ENCODE peak calls at places on chromosomes 3 and 15, in five cellular contexts. P is right lobe of liver, X is B cell, C is astrocyte, O is A673. I is an unnamed sample.

GRCh38 chr15:51203797-51204196 is 109.1 kb upstream of the TNFAIP8L3 start:
- DNase-seq in P (no peak), X (no peak), C (peak), O (no peak), I (no peak)

GRCh38 chr3:116051040-116051439 is 394.2 kb downstream of the LSAMP start:
- DNase-seq in P (no peak), X (no peak), C (no peak), O (no peak), I (no peak)

GRCh38 chr3:184795493-184796198 is 16.3 kb upstream of the VPS8 start:
- DNase-seq in P (peak), X (no peak), C (no peak), O (no peak), I (no peak)

GRCh38 chr3:182305881-182306665 is 487.2 kb upstream of the ATP11B start:
- DNase-seq in P (no peak), X (no peak), C (no peak), O (no peak), I (no peak)

GRCh38 chr3:50675179-50676030 is 678 bp downstream of the DOCK3 start:
- DNase-seq in P (no peak), X (no peak), C (no peak), O (no peak), I (peak)

GRCh38 chr3:133758969-133759739 is 13.0 kb downstream of the TF start:
- DNase-seq in P (no peak), X (no peak), C (no peak), O (no peak), I (no peak)

GRCh38 chr3:196793224-196793623 is 53.6 kb downstream of the PAK2 start:
- DNase-seq in P (no peak), X (no peak), C (peak), O (no peak), I (no peak)

GRCh38 chr3:124078978-124079911 is 87.3 kb upstream of the ROPN1 start:
- DNase-seq in P (no peak), X (peak), C (no peak), O (peak), I (no peak)

GRCh38 chr3:1214928-1215327 is 122.1 kb downstream of the CNTN6 start:
- DNase-seq in P (no peak), X (no peak), C (peak), O (no peak), I (no peak)

GRCh38 chr15:70762469-70763119 is 764 bp downstream of the UACA start:
- DNase-seq in P (peak), X (no peak), C (peak), O (peak), I (peak)

GRCh38 chr3:133412511-133413165 is 12.8 kb downstream of the BFSP2 start:
- DNase-seq in P (no peak), X (no peak), C (no peak), O (peak), I (no peak)

GRCh38 chr15:59963322-59963721 is 40.8 kb upstream of the FOXB1 start:
- DNase-seq in P (no peak), X (no peak), C (no peak), O (no peak), I (no peak)

GRCh38 chr15:100767002-100767825 is 112.4 kb upstream of the ALDH1A3 start:
- DNase-seq in P (peak), X (no peak), C (no peak), O (no peak), I (no peak)

GRCh38 chr15:65081758-65082157 is 5.2 kb downstream of the KBTBD13 start:
- DNase-seq in P (no peak), X (no peak), C (no peak), O (no peak), I (no peak)

GRCh38 chr3:34703058-34703457 is 904.6 kb downstream of the PDCD6IP start:
- DNase-seq in P (no peak), X (no peak), C (no peak), O (no peak), I (no peak)

GRCh38 chr15:77418341-77419049 is 1.4 kb downstream of the PEAK1 start:
- DNase-seq in P (no peak), X (no peak), C (peak), O (no peak), I (no peak)

GRCh38 chr3:15682766-15683165 is 81.2 kb downstream of the BTD start:
- DNase-seq in P (no peak), X (no peak), C (no peak), O (no peak), I (no peak)

GRCh38 chr3:134794950-134795775 is at the start of gene EPHB1:
- DNase-seq in P (peak), X (peak), C (peak), O (peak), I (peak)

GRCh38 chr15:91142097-91142744 is 42.2 kb downstream of the SV2B start:
- DNase-seq in P (no peak), X (no peak), C (no peak), O (peak), I (no peak)

GRCh38 chr15:68775671-68776476 is 44.8 kb downstream of the ANP32A start:
- DNase-seq in P (no peak), X (no peak), C (peak), O (no peak), I (no peak)

GRCh38 chr15:79769081-79769481 is 127.7 kb downstream of the MTHFS start:
- DNase-seq in P (no peak), X (no peak), C (no peak), O (peak), I (no peak)

GRCh38 chr3:44887101-44887500 is 12.7 kb downstream of the TGM4 start:
- DNase-seq in P (no peak), X (no peak), C (no peak), O (no peak), I (no peak)

GRCh38 chr15:96232335-96232734 is 98.2 kb upstream of the NR2F2 start:
- DNase-seq in P (no peak), X (no peak), C (no peak), O (no peak), I (no peak)

GRCh38 chr15:77907824-77908751 is 169.4 kb downstream of the TBC1D2B start:
- DNase-seq in P (peak), X (no peak), C (peak), O (peak), I (no peak)

GRCh38 chr15:60385620-60386552 is 11.9 kb downstream of the ANXA2 start:
- DNase-seq in P (no peak), X (no peak), C (no peak), O (no peak), I (no peak)

DNA sequence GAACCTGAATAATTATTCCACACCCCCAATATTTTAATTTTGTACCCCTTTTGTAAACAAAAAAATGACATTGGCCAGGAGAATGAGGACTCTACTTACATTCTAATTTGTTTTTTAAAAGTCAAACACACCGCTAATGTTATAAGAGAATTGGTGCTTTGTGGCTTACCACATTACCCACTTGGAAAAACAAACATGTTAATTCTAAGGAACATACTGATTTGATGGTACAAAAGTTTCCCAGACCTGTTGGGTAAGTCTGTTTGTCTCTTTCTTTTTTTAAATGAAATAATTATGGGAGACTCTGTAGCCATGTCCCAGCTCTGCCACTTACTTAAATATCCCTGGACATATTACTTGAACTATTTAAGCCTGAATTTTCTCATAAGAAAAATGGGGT is 352.5 kb upstream of the C2CD4B start:
- DNase-seq in P (no peak), X (no peak), C (peak), O (no peak), I (no peak)
- TF ChIP-seq CTCF in P (no peak), X (no peak), C (no peak), O (no peak), I (no peak)

GRCh38 chr3:149567307-149567861 is 90.4 kb downstream of the WWTR1 start:
- DNase-seq in P (no peak), X (no peak), C (no peak), O (no peak), I (no peak)
- TF ChIP-seq CTCF in P (no peak), X (no peak), C (no peak), O (no peak), I (no peak)

DNA sequence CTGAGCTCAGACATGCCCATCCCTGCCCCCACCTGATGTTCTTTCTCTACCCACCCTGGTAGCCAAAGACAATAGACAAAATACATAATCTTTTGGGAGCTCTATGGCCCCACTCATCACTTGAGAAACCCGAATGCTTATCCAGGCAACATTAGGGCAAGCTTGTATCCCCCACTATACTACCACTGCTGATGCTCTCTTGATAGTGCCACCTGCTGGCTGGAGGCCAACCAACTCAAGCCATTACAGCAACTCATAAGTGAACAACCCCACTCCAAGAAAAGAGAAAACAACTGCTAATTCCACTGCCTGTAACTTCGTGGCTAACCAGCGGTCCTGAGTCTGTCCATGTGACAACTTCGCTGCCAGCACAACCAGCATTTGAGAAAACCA is 342.5 kb upstream of the TGFBR2 start:
- DNase-seq in P (no peak), X (no peak), C (no peak), O (no peak), I (no peak)
- TF ChIP-seq CTCF in P (no peak), X (peak), C (no peak), O (peak), I (no peak)

GRCh38 chr3:169769287-169770181 is at the start of gene ACTRT3:
- DNase-seq in P (peak), X (peak), C (peak), O (peak), I (peak)
- TF ChIP-seq CTCF in P (no peak), X (no peak), C (no peak), O (no peak), I (no peak)

GRCh38 chr3:139935071-139935865 is at the start of gene CLSTN2:
- DNase-seq in P (peak), X (no peak), C (peak), O (peak), I (peak)

GRCh38 chr3:139935866-139936817 is 1.2 kb downstream of the CLSTN2 start:
- DNase-seq in P (peak), X (no peak), C (no peak), O (peak), I (peak)

GRCh38 chr3:139940622-139941021 is 5.6 kb downstream of the CLSTN2 start:
- DNase-seq in P (no peak), X (no peak), C (no peak), O (no peak), I (no peak)

GRCh38 chr3:139939681-139940190 is 4.8 kb downstream of the CLSTN2 start:
- DNase-seq in P (no peak), X (no peak), C (no peak), O (no peak), I (no peak)

DNA sequence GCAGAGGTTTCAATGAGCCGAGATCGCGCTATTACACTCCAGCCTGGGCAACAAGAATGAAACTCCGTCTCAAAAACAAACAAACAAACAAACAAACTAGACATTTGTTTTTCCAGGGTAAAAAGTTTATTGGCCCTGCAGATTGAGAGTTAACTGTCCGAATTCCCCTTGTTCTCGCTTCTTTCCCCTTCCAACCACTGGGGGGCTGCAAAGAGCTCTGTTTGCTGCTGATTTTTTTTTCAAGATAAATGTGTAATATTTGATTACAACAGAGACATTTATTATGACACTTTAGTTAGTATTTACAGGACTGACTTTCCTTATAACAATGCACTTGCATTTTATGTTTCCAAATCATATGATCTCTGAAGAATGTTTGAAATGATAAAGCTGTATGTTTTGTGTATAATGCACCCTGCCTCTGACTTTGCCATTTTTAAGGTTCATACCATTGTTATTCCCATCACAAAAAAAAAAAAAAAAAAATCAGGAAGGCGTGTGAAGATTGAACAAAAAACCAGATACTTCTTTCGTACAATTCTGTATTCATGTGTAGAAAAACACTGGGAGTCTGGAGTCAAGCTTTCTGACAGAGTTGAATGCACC is 2.8 kb downstream of the CLSTN2 start:
- DNase-seq in P (no peak), X (no peak), C (no peak), O (peak), I (peak)
- TF ChIP-seq CTCF in P (peak), X (peak), C (peak), O (peak), I (peak)

I was measured in neural crest cell.